ENCODE peak calls at places on chromosome 7, in eight cellular contexts. P is pancreas, R is astrocyte, F is psoas muscle, U is cardiac muscle cell, Y is GM23248, H is endodermal cell, W is breast epithelium. D is an unnamed sample.

GRCh38 chr7:16423761-16424160 is 2.4 kb upstream of the CRPPA start:
- DNase-seq in P (no peak), R (no peak), F (no peak), U (no peak), Y (no peak), H (no peak), W (no peak), D (no peak)

GRCh38 chr7:8212638-8213037 is 49.3 kb downstream of the ICA1 start:
- DNase-seq in P (no peak), R (no peak), F (no peak), U (no peak), Y (no peak), H (no peak), W (no peak), D (no peak)

GRCh38 chr7:108335264-108335918 is 120.8 kb downstream of the NRCAM start:
- DNase-seq in P (peak), R (peak), F (no peak), U (peak), Y (peak), H (no peak), W (peak), D (no peak)

GRCh38 chr7:45086348-45087065 is 2.3 kb downstream of the NACAD start:
- DNase-seq in P (no peak), R (no peak), F (no peak), U (no peak), Y (no peak), H (no peak), W (no peak), D (no peak)

GRCh38 chr7:87316097-87316700 is 29.3 kb upstream of the CROT start:
- DNase-seq in P (no peak), R (no peak), F (no peak), U (no peak), Y (no peak), H (no peak), W (no peak), D (peak)

GRCh38 chr7:29102554-29103151 is 43.7 kb downstream of the CPVL start:
- DNase-seq in P (peak), R (peak), F (peak), U (peak), Y (peak), H (peak), W (peak), D (no peak)

GRCh38 chr7:47218378-47219176 is 363.3 kb downstream of the TNS3 start:
- DNase-seq in P (no peak), R (peak), F (no peak), U (peak), Y (peak), H (no peak), W (no peak), D (no peak)

GRCh38 chr7:130221341-130221740 is 13.7 kb downstream of the SSMEM1 start:
- DNase-seq in P (no peak), R (no peak), F (no peak), U (no peak), Y (no peak), H (no peak), W (no peak), D (no peak)

GRCh38 chr7:12458520-12459131 is 55.0 kb upstream of the VWDE start:
- DNase-seq in P (no peak), R (peak), F (no peak), U (peak), Y (peak), H (no peak), W (no peak), D (peak)

GRCh38 chr7:31492086-31492485 is 21.8 kb upstream of the ITPRID1 start:
- DNase-seq in P (no peak), R (no peak), F (no peak), U (no peak), Y (no peak), H (no peak), W (no peak), D (no peak)

GRCh38 chr7:95608344-95609173 is 12.2 kb upstream of the PDK4 start:
- DNase-seq in P (peak), R (peak), F (peak), U (peak), Y (peak), H (peak), W (peak), D (peak)

GRCh38 chr7:29197916-29198315 is 3.3 kb downstream of the CHN2 start:
- DNase-seq in P (no peak), R (no peak), F (no peak), U (no peak), Y (no peak), H (no peak), W (no peak), D (no peak)

GRCh38 chr7:43721193-43721806 is 8.0 kb downstream of the COA1 start:
- DNase-seq in P (no peak), R (peak), F (no peak), U (peak), Y (peak), H (no peak), W (no peak), D (no peak)

GRCh38 chr7:54879776-54880175 is 120.8 kb upstream of the SEC61G start:
- DNase-seq in P (no peak), R (no peak), F (no peak), U (no peak), Y (no peak), H (no peak), W (no peak), D (no peak)

GRCh38 chr7:94212160-94212559 is 182.5 kb upstream of the COL1A2 start:
- DNase-seq in P (no peak), R (no peak), F (no peak), U (no peak), Y (no peak), H (peak), W (no peak), D (no peak)

GRCh38 chr7:117012284-117013174 is 59.2 kb downstream of the ST7 start:
- DNase-seq in P (no peak), R (no peak), F (no peak), U (peak), Y (peak), H (no peak), W (no peak), D (peak)

GRCh38 chr7:133775201-133775600 is 351.9 kb upstream of the LRGUK start:
- DNase-seq in P (no peak), R (no peak), F (no peak), U (no peak), Y (no peak), H (no peak), W (no peak), D (no peak)

GRCh38 chr7:41641006-41641714 is 61.7 kb downstream of the INHBA start:
- DNase-seq in P (no peak), R (no peak), F (no peak), U (no peak), Y (no peak), H (no peak), W (no peak), D (no peak)

GRCh38 chr7:47405921-47406765 is 175.8 kb downstream of the TNS3 start:
- DNase-seq in P (peak), R (peak), F (peak), U (peak), Y (peak), H (peak), W (peak), D (peak)

GRCh38 chr7:55539380-55539779 is 32.9 kb downstream of the VOPP1 start:
- DNase-seq in P (no peak), R (peak), F (no peak), U (no peak), Y (no peak), H (peak), W (no peak), D (no peak)

GRCh38 chr7:22445140-22445722 is 54.8 kb downstream of the STEAP1B start:
- DNase-seq in P (peak), R (no peak), F (peak), U (peak), Y (no peak), H (peak), W (peak), D (peak)

GRCh38 chr7:5564894-5565293 is 141.3 kb upstream of the TNRC18 start:
- DNase-seq in P (no peak), R (no peak), F (no peak), U (no peak), Y (peak), H (no peak), W (no peak), D (no peak)

GRCh38 chr7:91847881-91848599 is 32.5 kb downstream of the MTERF1 start:
- DNase-seq in P (no peak), R (no peak), F (no peak), U (no peak), Y (no peak), H (no peak), W (no peak), D (no peak)

GRCh38 chr7:111011500-111011899 is 79.4 kb upstream of the LRRN3 start:
- DNase-seq in P (no peak), R (peak), F (no peak), U (no peak), Y (peak), H (no peak), W (no peak), D (no peak)

GRCh38 chr7:120190566-120190965 is 82.4 kb upstream of the KCND2 start:
- DNase-seq in P (no peak), R (no peak), F (no peak), U (no peak), Y (no peak), H (peak), W (no peak), D (no peak)

GRCh38 chr7:118080947-118081346 is 103.0 kb upstream of the LSM8 start:
- DNase-seq in P (no peak), R (peak), F (no peak), U (peak), Y (peak), H (peak), W (no peak), D (peak)

GRCh38 chr7:12423355-12423994 is 19.8 kb upstream of the VWDE start:
- DNase-seq in P (no peak), R (peak), F (no peak), U (peak), Y (peak), H (no peak), W (no peak), D (peak)

GRCh38 chr7:92244803-92245486 is 769 bp downstream of the KRIT1 start:
- DNase-seq in P (no peak), R (peak), F (no peak), U (peak), Y (peak), H (no peak), W (no peak), D (peak)

GRCh38 chr7:37484460-37485063 is 35.9 kb upstream of the ELMO1 start:
- DNase-seq in P (no peak), R (peak), F (no peak), U (no peak), Y (no peak), H (no peak), W (no peak), D (no peak)

GRCh38 chr7:111919690-111920179 is 286.5 kb downstream of the DOCK4 start:
- DNase-seq in P (no peak), R (peak), F (no peak), U (peak), Y (peak), H (no peak), W (no peak), D (peak)

GRCh38 chr7:101125989-101126650 is 784 bp upstream of the SERPINE1 start:
- DNase-seq in P (peak), R (peak), F (peak), U (peak), Y (peak), H (no peak), W (peak), D (peak)

GRCh38 chr7:66281678-66282593 is 76.8 kb downstream of the TPST1 start:
- DNase-seq in P (no peak), R (peak), F (no peak), U (peak), Y (peak), H (no peak), W (no peak), D (peak)
- H3K27ac ChIP-seq in P (no peak), R (peak), F (no peak), U (peak), Y (peak), H (no peak), W (peak), D (peak)

DNA sequence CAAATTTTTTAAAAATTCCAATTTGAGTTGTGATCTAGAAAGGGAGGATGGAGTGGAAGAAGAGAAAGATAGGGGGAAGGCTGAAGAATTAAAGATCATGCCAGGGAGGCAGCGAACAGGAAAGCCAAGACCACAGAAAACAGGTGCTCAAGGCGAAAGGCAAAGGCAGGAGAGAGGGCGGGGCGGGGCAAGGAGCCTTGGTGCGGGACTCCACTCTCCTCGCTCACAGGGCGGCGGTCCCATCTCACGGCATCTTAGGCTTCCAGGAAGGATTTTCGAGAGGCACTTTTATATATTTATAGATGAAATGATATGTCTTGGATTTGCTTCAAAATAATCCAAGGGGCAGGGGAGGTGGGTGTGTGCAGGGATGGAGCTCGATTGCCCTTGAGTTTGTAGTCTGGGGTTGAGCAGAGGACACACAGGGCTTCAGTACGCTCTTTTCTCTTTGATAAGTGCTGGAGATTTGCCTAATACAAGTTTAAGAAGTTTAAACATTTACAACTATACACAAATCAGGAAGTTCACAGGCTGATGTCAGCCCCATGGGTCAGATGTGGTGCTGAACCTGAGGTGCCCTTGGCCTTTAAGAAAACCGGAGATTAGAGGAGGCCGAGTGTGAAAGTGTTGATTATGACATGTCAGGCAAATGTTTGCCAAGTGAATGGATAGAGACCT is 161.1 kb downstream of the PRKAG2 start:
- DNase-seq in P (peak), R (no peak), F (no peak), U (no peak), Y (no peak), H (no peak), W (no peak), D (no peak)
- H3K27ac ChIP-seq in P (peak), R (no peak), F (no peak), U (no peak), Y (no peak), H (no peak), W (no peak), D (no peak)

GRCh38 chr7:30244340-30244739 is 40.1 kb upstream of the ZNRF2 start:
- DNase-seq in P (no peak), R (no peak), F (no peak), U (no peak), Y (no peak), H (no peak), W (no peak), D (no peak)
- H3K27ac ChIP-seq in P (no peak), R (no peak), F (no peak), U (no peak), Y (no peak), H (no peak), W (no peak), D (no peak)

GRCh38 chr7:134852626-134853025 is 73.2 kb downstream of the CALD1 start:
- DNase-seq in P (no peak), R (no peak), F (no peak), U (no peak), Y (no peak), H (no peak), W (no peak), D (no peak)

GRCh38 chr7:134855467-134855866 is 76.0 kb downstream of the CALD1 start:
- DNase-seq in P (no peak), R (peak), F (no peak), U (peak), Y (peak), H (no peak), W (no peak), D (no peak)

GRCh38 chr7:134856692-134857091 is 77.3 kb downstream of the CALD1 start:
- DNase-seq in P (no peak), R (peak), F (no peak), U (peak), Y (peak), H (no peak), W (no peak), D (no peak)

GRCh38 chr7:134856141-134856540 is 76.7 kb downstream of the CALD1 start:
- DNase-seq in P (no peak), R (peak), F (no peak), U (peak), Y (peak), H (no peak), W (no peak), D (no peak)

GRCh38 chr7:134854816-134855215 is 75.4 kb downstream of the CALD1 start:
- DNase-seq in P (no peak), R (no peak), F (no peak), U (peak), Y (peak), H (no peak), W (no peak), D (no peak)
- H3K27ac ChIP-seq in P (no peak), R (peak), F (no peak), U (no peak), Y (peak), H (no peak), W (peak), D (no peak)

GRCh38 chr7:27106181-27106905 is 3.9 kb upstream of the HOXA2 start:
- DNase-seq in P (no peak), R (peak), F (peak), U (no peak), Y (no peak), H (peak), W (no peak), D (peak)

GRCh38 chr7:27107901-27108381 is 5.5 kb upstream of the HOXA2 start:
- DNase-seq in P (no peak), R (peak), F (no peak), U (no peak), Y (no peak), H (peak), W (no peak), D (no peak)

GRCh38 chr7:27107391-27107900 is 5.0 kb upstream of the HOXA2 start:
- DNase-seq in P (no peak), R (peak), F (no peak), U (no peak), Y (no peak), H (no peak), W (no peak), D (peak)

GRCh38 chr7:27105161-27106122 is 3.0 kb upstream of the HOXA2 start:
- DNase-seq in P (no peak), R (peak), F (no peak), U (no peak), Y (no peak), H (no peak), W (no peak), D (peak)

GRCh38 chr7:27106906-27107250 is 4.4 kb upstream of the HOXA2 start:
- DNase-seq in P (no peak), R (no peak), F (no peak), U (no peak), Y (no peak), H (no peak), W (no peak), D (no peak)
- H3K27ac ChIP-seq in P (no peak), R (peak), F (peak), U (no peak), Y (no peak), H (peak), W (peak), D (peak)

D was measured in mammary epithelial cell.